ENCODE peak calls at places on chromosome 4, in ten cellular contexts. One of them, this sample, is unnamed.

GRCh38 chr4:38323141-38323634 is 340.8 kb upstream of the KLF3 start:
- DNase-seq in SW 1271: no peak
- DNase-seq in thoracic aorta: no peak
- DNase-seq in immature natural killer cell: no peak
- DNase-seq in CD8-positive, alpha-beta T cell: no peak
- DNase-seq in activated CD4-positive, alpha-beta T cell treated with anti-CD3 and anti-CD28 coated beads, Interleukin-2, amount 50 U/mL, for 24 hours: no peak
- DNase-seq in ELF-1: no peak
- DNase-seq in type B pancreatic cell: no peak
- DNase-seq in hippocampal formation: no peak
- DNase-seq in RKO: peak
- DNase-seq in this sample: peak

GRCh38 chr4:25913851-25914669 is at the start of gene SMIM20:
- DNase-seq in SW 1271: peak
- DNase-seq in thoracic aorta: peak
- DNase-seq in immature natural killer cell: peak
- DNase-seq in CD8-positive, alpha-beta T cell: peak
- DNase-seq in activated CD4-positive, alpha-beta T cell treated with anti-CD3 and anti-CD28 coated beads, Interleukin-2, amount 50 U/mL, for 24 hours: peak
- DNase-seq in ELF-1: peak
- DNase-seq in type B pancreatic cell: peak
- DNase-seq in hippocampal formation: peak
- DNase-seq in RKO: peak
- DNase-seq in this sample: peak

GRCh38 chr4:89158884-89159503 is 47.7 kb downstream of the TIGD2 start:
- DNase-seq in SW 1271: peak
- DNase-seq in thoracic aorta: no peak
- DNase-seq in immature natural killer cell: peak
- DNase-seq in CD8-positive, alpha-beta T cell: no peak
- DNase-seq in activated CD4-positive, alpha-beta T cell treated with anti-CD3 and anti-CD28 coated beads, Interleukin-2, amount 50 U/mL, for 24 hours: no peak
- DNase-seq in ELF-1: no peak
- DNase-seq in type B pancreatic cell: no peak
- DNase-seq in hippocampal formation: peak
- DNase-seq in RKO: peak
- DNase-seq in this sample: no peak

GRCh38 chr4:41359836-41360213 is 103.1 kb downstream of the UCHL1 start:
- DNase-seq in SW 1271: no peak
- DNase-seq in thoracic aorta: no peak
- DNase-seq in immature natural killer cell: no peak
- DNase-seq in CD8-positive, alpha-beta T cell: no peak
- DNase-seq in activated CD4-positive, alpha-beta T cell treated with anti-CD3 and anti-CD28 coated beads, Interleukin-2, amount 50 U/mL, for 24 hours: no peak
- DNase-seq in ELF-1: peak
- DNase-seq in type B pancreatic cell: no peak
- DNase-seq in hippocampal formation: no peak
- DNase-seq in RKO: no peak
- DNase-seq in this sample: no peak

GRCh38 chr4:85474818-85475630 is at the start of gene ARHGAP24:
- DNase-seq in SW 1271: peak
- DNase-seq in thoracic aorta: peak
- DNase-seq in immature natural killer cell: peak
- DNase-seq in CD8-positive, alpha-beta T cell: no peak
- DNase-seq in activated CD4-positive, alpha-beta T cell treated with anti-CD3 and anti-CD28 coated beads, Interleukin-2, amount 50 U/mL, for 24 hours: no peak
- DNase-seq in ELF-1: peak
- DNase-seq in type B pancreatic cell: peak
- DNase-seq in hippocampal formation: peak
- DNase-seq in RKO: peak
- DNase-seq in this sample: peak

GRCh38 chr4:56118845-56119244 is 170.1 kb downstream of the CEP135 start:
- DNase-seq in SW 1271: no peak
- DNase-seq in thoracic aorta: no peak
- DNase-seq in immature natural killer cell: no peak
- DNase-seq in CD8-positive, alpha-beta T cell: no peak
- DNase-seq in activated CD4-positive, alpha-beta T cell treated with anti-CD3 and anti-CD28 coated beads, Interleukin-2, amount 50 U/mL, for 24 hours: no peak
- DNase-seq in ELF-1: no peak
- DNase-seq in type B pancreatic cell: no peak
- DNase-seq in hippocampal formation: no peak
- DNase-seq in RKO: no peak
- DNase-seq in this sample: no peak

GRCh38 chr4:86055898-86056297 is 304.0 kb downstream of the MAPK10 start:
- DNase-seq in SW 1271: no peak
- DNase-seq in thoracic aorta: no peak
- DNase-seq in immature natural killer cell: no peak
- DNase-seq in CD8-positive, alpha-beta T cell: no peak
- DNase-seq in activated CD4-positive, alpha-beta T cell treated with anti-CD3 and anti-CD28 coated beads, Interleukin-2, amount 50 U/mL, for 24 hours: no peak
- DNase-seq in ELF-1: no peak
- DNase-seq in type B pancreatic cell: no peak
- DNase-seq in hippocampal formation: no peak
- DNase-seq in RKO: peak
- DNase-seq in this sample: no peak

GRCh38 chr4:55545681-55546632 is 752 bp downstream of the CLOCK start:
- DNase-seq in SW 1271: peak
- DNase-seq in thoracic aorta: peak
- DNase-seq in immature natural killer cell: peak
- DNase-seq in CD8-positive, alpha-beta T cell: peak
- DNase-seq in activated CD4-positive, alpha-beta T cell treated with anti-CD3 and anti-CD28 coated beads, Interleukin-2, amount 50 U/mL, for 24 hours: peak
- DNase-seq in ELF-1: peak
- DNase-seq in type B pancreatic cell: peak
- DNase-seq in hippocampal formation: peak
- DNase-seq in RKO: peak
- DNase-seq in this sample: peak

GRCh38 chr4:156765277-156765676 is 206.3 kb downstream of the PDGFC start:
- DNase-seq in SW 1271: no peak
- DNase-seq in thoracic aorta: no peak
- DNase-seq in immature natural killer cell: no peak
- DNase-seq in CD8-positive, alpha-beta T cell: no peak
- DNase-seq in activated CD4-positive, alpha-beta T cell treated with anti-CD3 and anti-CD28 coated beads, Interleukin-2, amount 50 U/mL, for 24 hours: no peak
- DNase-seq in ELF-1: no peak
- DNase-seq in type B pancreatic cell: no peak
- DNase-seq in hippocampal formation: no peak
- DNase-seq in RKO: no peak
- DNase-seq in this sample: no peak

GRCh38 chr4:145484240-145484846 is 2.7 kb downstream of the SMAD1 start:
- DNase-seq in SW 1271: no peak
- DNase-seq in thoracic aorta: no peak
- DNase-seq in immature natural killer cell: no peak
- DNase-seq in CD8-positive, alpha-beta T cell: no peak
- DNase-seq in activated CD4-positive, alpha-beta T cell treated with anti-CD3 and anti-CD28 coated beads, Interleukin-2, amount 50 U/mL, for 24 hours: no peak
- DNase-seq in ELF-1: no peak
- DNase-seq in type B pancreatic cell: no peak
- DNase-seq in hippocampal formation: no peak
- DNase-seq in RKO: peak
- DNase-seq in this sample: no peak

GRCh38 chr4:147576084-147576483 is 41.1 kb upstream of the TMEM184C start:
- DNase-seq in SW 1271: no peak
- DNase-seq in thoracic aorta: no peak
- DNase-seq in immature natural killer cell: no peak
- DNase-seq in CD8-positive, alpha-beta T cell: no peak
- DNase-seq in activated CD4-positive, alpha-beta T cell treated with anti-CD3 and anti-CD28 coated beads, Interleukin-2, amount 50 U/mL, for 24 hours: no peak
- DNase-seq in ELF-1: no peak
- DNase-seq in type B pancreatic cell: no peak
- DNase-seq in hippocampal formation: no peak
- DNase-seq in RKO: no peak
- DNase-seq in this sample: no peak

GRCh38 chr4:39044947-39045734 is 12.9 kb upstream of the TMEM156 start:
- DNase-seq in SW 1271: peak
- DNase-seq in thoracic aorta: no peak
- DNase-seq in immature natural killer cell: peak
- DNase-seq in CD8-positive, alpha-beta T cell: peak
- DNase-seq in activated CD4-positive, alpha-beta T cell treated with anti-CD3 and anti-CD28 coated beads, Interleukin-2, amount 50 U/mL, for 24 hours: no peak
- DNase-seq in ELF-1: peak
- DNase-seq in type B pancreatic cell: no peak
- DNase-seq in hippocampal formation: no peak
- DNase-seq in RKO: peak
- DNase-seq in this sample: no peak

GRCh38 chr4:84965558-84966381 is 720 bp downstream of the WDFY3 start:
- DNase-seq in SW 1271: peak
- DNase-seq in thoracic aorta: no peak
- DNase-seq in immature natural killer cell: no peak
- DNase-seq in CD8-positive, alpha-beta T cell: no peak
- DNase-seq in activated CD4-positive, alpha-beta T cell treated with anti-CD3 and anti-CD28 coated beads, Interleukin-2, amount 50 U/mL, for 24 hours: no peak
- DNase-seq in ELF-1: peak
- DNase-seq in type B pancreatic cell: peak
- DNase-seq in hippocampal formation: peak
- DNase-seq in RKO: peak
- DNase-seq in this sample: peak

GRCh38 chr4:66023061-66023460 is 352.8 kb upstream of the EPHA5 start:
- DNase-seq in SW 1271: no peak
- DNase-seq in thoracic aorta: no peak
- DNase-seq in immature natural killer cell: no peak
- DNase-seq in CD8-positive, alpha-beta T cell: no peak
- DNase-seq in activated CD4-positive, alpha-beta T cell treated with anti-CD3 and anti-CD28 coated beads, Interleukin-2, amount 50 U/mL, for 24 hours: no peak
- DNase-seq in ELF-1: no peak
- DNase-seq in type B pancreatic cell: no peak
- DNase-seq in hippocampal formation: no peak
- DNase-seq in RKO: no peak
- DNase-seq in this sample: no peak

GRCh38 chr4:69831270-69831627 is 28.7 kb downstream of the SULT1E1 start:
- DNase-seq in SW 1271: no peak
- DNase-seq in thoracic aorta: no peak
- DNase-seq in immature natural killer cell: no peak
- DNase-seq in CD8-positive, alpha-beta T cell: no peak
- DNase-seq in activated CD4-positive, alpha-beta T cell treated with anti-CD3 and anti-CD28 coated beads, Interleukin-2, amount 50 U/mL, for 24 hours: no peak
- DNase-seq in ELF-1: no peak
- DNase-seq in type B pancreatic cell: no peak
- DNase-seq in hippocampal formation: no peak
- DNase-seq in RKO: no peak
- DNase-seq in this sample: no peak

GRCh38 chr4:52864816-52865215 is 2.7 kb downstream of the RASL11B start:
- DNase-seq in SW 1271: no peak
- DNase-seq in thoracic aorta: no peak
- DNase-seq in immature natural killer cell: no peak
- DNase-seq in CD8-positive, alpha-beta T cell: no peak
- DNase-seq in activated CD4-positive, alpha-beta T cell treated with anti-CD3 and anti-CD28 coated beads, Interleukin-2, amount 50 U/mL, for 24 hours: no peak
- DNase-seq in ELF-1: no peak
- DNase-seq in type B pancreatic cell: no peak
- DNase-seq in hippocampal formation: peak
- DNase-seq in RKO: no peak
- DNase-seq in this sample: no peak

GRCh38 chr4:31545755-31546154 is 825.6 kb downstream of the PCDH7 start:
- DNase-seq in SW 1271: no peak
- DNase-seq in thoracic aorta: no peak
- DNase-seq in immature natural killer cell: no peak
- DNase-seq in CD8-positive, alpha-beta T cell: no peak
- DNase-seq in activated CD4-positive, alpha-beta T cell treated with anti-CD3 and anti-CD28 coated beads, Interleukin-2, amount 50 U/mL, for 24 hours: no peak
- DNase-seq in ELF-1: no peak
- DNase-seq in type B pancreatic cell: no peak
- DNase-seq in hippocampal formation: no peak
- DNase-seq in RKO: no peak
- DNase-seq in this sample: no peak

GRCh38 chr4:48295116-48295515 is 25.5 kb upstream of the TEC start:
- DNase-seq in SW 1271: no peak
- DNase-seq in thoracic aorta: no peak
- DNase-seq in immature natural killer cell: no peak
- DNase-seq in CD8-positive, alpha-beta T cell: no peak
- DNase-seq in activated CD4-positive, alpha-beta T cell treated with anti-CD3 and anti-CD28 coated beads, Interleukin-2, amount 50 U/mL, for 24 hours: no peak
- DNase-seq in ELF-1: no peak
- DNase-seq in type B pancreatic cell: no peak
- DNase-seq in hippocampal formation: no peak
- DNase-seq in RKO: no peak
- DNase-seq in this sample: no peak

GRCh38 chr4:168757500-168757899 is 252.6 kb downstream of the CBR4 start:
- DNase-seq in SW 1271: no peak
- DNase-seq in thoracic aorta: no peak
- DNase-seq in immature natural killer cell: no peak
- DNase-seq in CD8-positive, alpha-beta T cell: no peak
- DNase-seq in activated CD4-positive, alpha-beta T cell treated with anti-CD3 and anti-CD28 coated beads, Interleukin-2, amount 50 U/mL, for 24 hours: no peak
- DNase-seq in ELF-1: no peak
- DNase-seq in type B pancreatic cell: no peak
- DNase-seq in hippocampal formation: no peak
- DNase-seq in RKO: no peak
- DNase-seq in this sample: peak

GRCh38 chr4:138572007-138572406 is 329.9 kb upstream of the SLC7A11 start:
- DNase-seq in SW 1271: no peak
- DNase-seq in thoracic aorta: no peak
- DNase-seq in immature natural killer cell: no peak
- DNase-seq in CD8-positive, alpha-beta T cell: no peak
- DNase-seq in activated CD4-positive, alpha-beta T cell treated with anti-CD3 and anti-CD28 coated beads, Interleukin-2, amount 50 U/mL, for 24 hours: no peak
- DNase-seq in ELF-1: no peak
- DNase-seq in type B pancreatic cell: no peak
- DNase-seq in hippocampal formation: no peak
- DNase-seq in RKO: no peak
- DNase-seq in this sample: no peak

GRCh38 chr4:3389879-3390840 is 51.6 kb upstream of the HGFAC start:
- DNase-seq in SW 1271: no peak
- DNase-seq in thoracic aorta: no peak
- DNase-seq in immature natural killer cell: no peak
- DNase-seq in CD8-positive, alpha-beta T cell: no peak
- DNase-seq in activated CD4-positive, alpha-beta T cell treated with anti-CD3 and anti-CD28 coated beads, Interleukin-2, amount 50 U/mL, for 24 hours: no peak
- DNase-seq in ELF-1: peak
- DNase-seq in type B pancreatic cell: no peak
- DNase-seq in hippocampal formation: no peak
- DNase-seq in RKO: peak
- DNase-seq in this sample: no peak

GRCh38 chr4:6303943-6304342 is 34.3 kb downstream of the WFS1 start:
- DNase-seq in SW 1271: no peak
- DNase-seq in thoracic aorta: no peak
- DNase-seq in immature natural killer cell: no peak
- DNase-seq in CD8-positive, alpha-beta T cell: no peak
- DNase-seq in activated CD4-positive, alpha-beta T cell treated with anti-CD3 and anti-CD28 coated beads, Interleukin-2, amount 50 U/mL, for 24 hours: no peak
- DNase-seq in ELF-1: no peak
- DNase-seq in type B pancreatic cell: no peak
- DNase-seq in hippocampal formation: no peak
- DNase-seq in RKO: no peak
- DNase-seq in this sample: no peak

GRCh38 chr4:154344686-154345085 is 146.9 kb downstream of the DCHS2 start:
- DNase-seq in SW 1271: no peak
- DNase-seq in thoracic aorta: no peak
- DNase-seq in immature natural killer cell: no peak
- DNase-seq in CD8-positive, alpha-beta T cell: no peak
- DNase-seq in activated CD4-positive, alpha-beta T cell treated with anti-CD3 and anti-CD28 coated beads, Interleukin-2, amount 50 U/mL, for 24 hours: no peak
- DNase-seq in ELF-1: peak
- DNase-seq in type B pancreatic cell: no peak
- DNase-seq in hippocampal formation: no peak
- DNase-seq in RKO: no peak
- DNase-seq in this sample: no peak

GRCh38 chr4:55927776-55928437 is 20.8 kb upstream of the CEP135 start:
- DNase-seq in SW 1271: no peak
- DNase-seq in thoracic aorta: no peak
- DNase-seq in immature natural killer cell: no peak
- DNase-seq in CD8-positive, alpha-beta T cell: no peak
- DNase-seq in activated CD4-positive, alpha-beta T cell treated with anti-CD3 and anti-CD28 coated beads, Interleukin-2, amount 50 U/mL, for 24 hours: no peak
- DNase-seq in ELF-1: no peak
- DNase-seq in type B pancreatic cell: no peak
- DNase-seq in hippocampal formation: no peak
- DNase-seq in RKO: no peak
- DNase-seq in this sample: no peak

GRCh38 chr4:79421483-79421882 is 13.5 kb upstream of the GK2 start:
- DNase-seq in SW 1271: no peak
- DNase-seq in thoracic aorta: no peak
- DNase-seq in immature natural killer cell: no peak
- DNase-seq in CD8-positive, alpha-beta T cell: no peak
- DNase-seq in activated CD4-positive, alpha-beta T cell treated with anti-CD3 and anti-CD28 coated beads, Interleukin-2, amount 50 U/mL, for 24 hours: no peak
- DNase-seq in ELF-1: no peak
- DNase-seq in type B pancreatic cell: no peak
- DNase-seq in hippocampal formation: no peak
- DNase-seq in RKO: no peak
- DNase-seq in this sample: no peak

GRCh38 chr4:30860983-30861382 is 140.8 kb downstream of the PCDH7 start:
- DNase-seq in SW 1271: no peak
- DNase-seq in thoracic aorta: no peak
- DNase-seq in immature natural killer cell: no peak
- DNase-seq in CD8-positive, alpha-beta T cell: no peak
- DNase-seq in activated CD4-positive, alpha-beta T cell treated with anti-CD3 and anti-CD28 coated beads, Interleukin-2, amount 50 U/mL, for 24 hours: no peak
- DNase-seq in ELF-1: no peak
- DNase-seq in type B pancreatic cell: no peak
- DNase-seq in hippocampal formation: no peak
- DNase-seq in RKO: no peak
- DNase-seq in this sample: no peak

GRCh38 chr4:88446124-88446523 is 10.8 kb upstream of the HERC5 start:
- DNase-seq in SW 1271: no peak
- DNase-seq in thoracic aorta: no peak
- DNase-seq in immature natural killer cell: no peak
- DNase-seq in CD8-positive, alpha-beta T cell: no peak
- DNase-seq in activated CD4-positive, alpha-beta T cell treated with anti-CD3 and anti-CD28 coated beads, Interleukin-2, amount 50 U/mL, for 24 hours: no peak
- DNase-seq in ELF-1: no peak
- DNase-seq in type B pancreatic cell: no peak
- DNase-seq in hippocampal formation: no peak
- DNase-seq in RKO: no peak
- DNase-seq in this sample: no peak

GRCh38 chr4:1449833-1450741 is 43.8 kb upstream of the NKX1-1 start:
- DNase-seq in SW 1271: no peak
- DNase-seq in thoracic aorta: no peak
- DNase-seq in immature natural killer cell: no peak
- DNase-seq in CD8-positive, alpha-beta T cell: no peak
- DNase-seq in activated CD4-positive, alpha-beta T cell treated with anti-CD3 and anti-CD28 coated beads, Interleukin-2, amount 50 U/mL, for 24 hours: no peak
- DNase-seq in ELF-1: no peak
- DNase-seq in type B pancreatic cell: peak
- DNase-seq in hippocampal formation: no peak
- DNase-seq in RKO: no peak
- DNase-seq in this sample: no peak